ENCODE peak calls at places on chromosomes 5 and 9, in eight cellular contexts. One of them, this sample, is unnamed.

GRCh38 chr9:18260527-18260926 is 213.4 kb upstream of the ADAMTSL1 start:
- DNase-seq in adipocyte: no peak
- DNase-seq in glutamatergic neuron: no peak
- DNase-seq in kidney tubule cell: peak
- DNase-seq in activated effector memory CD4-positive, alpha-beta T cell treated with anti-CD3 and anti-CD28 coated beads, Interleukin-2, amount 50 U/mL, for 16 hours: no peak
- DNase-seq in cardiac fibroblast: peak
- DNase-seq in ACHN: no peak
- DNase-seq in AG09319: no peak
- DNase-seq in this sample: no peak

GRCh38 chr5:171405615-171406014 is 13.8 kb upstream of the FGF18 start:
- DNase-seq in adipocyte: peak
- DNase-seq in glutamatergic neuron: no peak
- DNase-seq in kidney tubule cell: no peak
- DNase-seq in activated effector memory CD4-positive, alpha-beta T cell treated with anti-CD3 and anti-CD28 coated beads, Interleukin-2, amount 50 U/mL, for 16 hours: no peak
- DNase-seq in cardiac fibroblast: peak
- DNase-seq in ACHN: peak
- DNase-seq in AG09319: no peak
- DNase-seq in this sample: no peak

GRCh38 chr5:133331866-133332731 is 280.2 kb downstream of the FSTL4 start:
- DNase-seq in adipocyte: no peak
- DNase-seq in glutamatergic neuron: no peak
- DNase-seq in kidney tubule cell: no peak
- DNase-seq in activated effector memory CD4-positive, alpha-beta T cell treated with anti-CD3 and anti-CD28 coated beads, Interleukin-2, amount 50 U/mL, for 16 hours: peak
- DNase-seq in cardiac fibroblast: no peak
- DNase-seq in ACHN: no peak
- DNase-seq in AG09319: no peak
- DNase-seq in this sample: no peak

GRCh38 chr5:68408345-68408871 is 192.9 kb downstream of the PIK3R1 start:
- DNase-seq in adipocyte: no peak
- DNase-seq in glutamatergic neuron: no peak
- DNase-seq in kidney tubule cell: no peak
- DNase-seq in activated effector memory CD4-positive, alpha-beta T cell treated with anti-CD3 and anti-CD28 coated beads, Interleukin-2, amount 50 U/mL, for 16 hours: no peak
- DNase-seq in cardiac fibroblast: no peak
- DNase-seq in ACHN: no peak
- DNase-seq in AG09319: no peak
- DNase-seq in this sample: no peak

GRCh38 chr5:91382530-91383026 is 539 bp downstream of the ARRDC3 start:
- DNase-seq in adipocyte: peak
- DNase-seq in glutamatergic neuron: no peak
- DNase-seq in kidney tubule cell: peak
- DNase-seq in activated effector memory CD4-positive, alpha-beta T cell treated with anti-CD3 and anti-CD28 coated beads, Interleukin-2, amount 50 U/mL, for 16 hours: peak
- DNase-seq in cardiac fibroblast: no peak
- DNase-seq in ACHN: no peak
- DNase-seq in AG09319: no peak
- DNase-seq in this sample: no peak

GRCh38 chr9:110626109-110626829 is 42.3 kb upstream of the MUSK start:
- DNase-seq in adipocyte: peak
- DNase-seq in glutamatergic neuron: no peak
- DNase-seq in kidney tubule cell: peak
- DNase-seq in activated effector memory CD4-positive, alpha-beta T cell treated with anti-CD3 and anti-CD28 coated beads, Interleukin-2, amount 50 U/mL, for 16 hours: no peak
- DNase-seq in cardiac fibroblast: peak
- DNase-seq in ACHN: no peak
- DNase-seq in AG09319: peak
- DNase-seq in this sample: peak

GRCh38 chr9:71793386-71794105 is 25.2 kb upstream of the CEMIP2 start:
- DNase-seq in adipocyte: peak
- DNase-seq in glutamatergic neuron: no peak
- DNase-seq in kidney tubule cell: peak
- DNase-seq in activated effector memory CD4-positive, alpha-beta T cell treated with anti-CD3 and anti-CD28 coated beads, Interleukin-2, amount 50 U/mL, for 16 hours: no peak
- DNase-seq in cardiac fibroblast: peak
- DNase-seq in ACHN: peak
- DNase-seq in AG09319: no peak
- DNase-seq in this sample: no peak

GRCh38 chr9:133137451-133138231 is 16.6 kb upstream of the RALGDS start:
- DNase-seq in adipocyte: no peak
- DNase-seq in glutamatergic neuron: peak
- DNase-seq in kidney tubule cell: no peak
- DNase-seq in activated effector memory CD4-positive, alpha-beta T cell treated with anti-CD3 and anti-CD28 coated beads, Interleukin-2, amount 50 U/mL, for 16 hours: peak
- DNase-seq in cardiac fibroblast: no peak
- DNase-seq in ACHN: no peak
- DNase-seq in AG09319: no peak
- DNase-seq in this sample: no peak

GRCh38 chr5:143559586-143559985 is 156.1 kb upstream of the NR3C1 start:
- DNase-seq in adipocyte: no peak
- DNase-seq in glutamatergic neuron: no peak
- DNase-seq in kidney tubule cell: no peak
- DNase-seq in activated effector memory CD4-positive, alpha-beta T cell treated with anti-CD3 and anti-CD28 coated beads, Interleukin-2, amount 50 U/mL, for 16 hours: no peak
- DNase-seq in cardiac fibroblast: no peak
- DNase-seq in ACHN: no peak
- DNase-seq in AG09319: no peak
- DNase-seq in this sample: no peak

GRCh38 chr5:59367791-59368394 is 525.6 kb downstream of the PDE4D start:
- DNase-seq in adipocyte: peak
- DNase-seq in glutamatergic neuron: peak
- DNase-seq in kidney tubule cell: peak
- DNase-seq in activated effector memory CD4-positive, alpha-beta T cell treated with anti-CD3 and anti-CD28 coated beads, Interleukin-2, amount 50 U/mL, for 16 hours: peak
- DNase-seq in cardiac fibroblast: peak
- DNase-seq in ACHN: peak
- DNase-seq in AG09319: peak
- DNase-seq in this sample: peak

GRCh38 chr5:82165740-82166530 is 112.2 kb downstream of the RPS23 start:
- DNase-seq in adipocyte: peak
- DNase-seq in glutamatergic neuron: peak
- DNase-seq in kidney tubule cell: peak
- DNase-seq in activated effector memory CD4-positive, alpha-beta T cell treated with anti-CD3 and anti-CD28 coated beads, Interleukin-2, amount 50 U/mL, for 16 hours: no peak
- DNase-seq in cardiac fibroblast: peak
- DNase-seq in ACHN: peak
- DNase-seq in AG09319: peak
- DNase-seq in this sample: peak

GRCh38 chr9:103660830-103661229 is 433.3 kb upstream of the SMC2 start:
- DNase-seq in adipocyte: no peak
- DNase-seq in glutamatergic neuron: no peak
- DNase-seq in kidney tubule cell: no peak
- DNase-seq in activated effector memory CD4-positive, alpha-beta T cell treated with anti-CD3 and anti-CD28 coated beads, Interleukin-2, amount 50 U/mL, for 16 hours: no peak
- DNase-seq in cardiac fibroblast: no peak
- DNase-seq in ACHN: no peak
- DNase-seq in AG09319: no peak
- DNase-seq in this sample: no peak

GRCh38 chr5:90408571-90409317 is 812 bp downstream of the CETN3 start:
- DNase-seq in adipocyte: no peak
- DNase-seq in glutamatergic neuron: no peak
- DNase-seq in kidney tubule cell: peak
- DNase-seq in activated effector memory CD4-positive, alpha-beta T cell treated with anti-CD3 and anti-CD28 coated beads, Interleukin-2, amount 50 U/mL, for 16 hours: no peak
- DNase-seq in cardiac fibroblast: peak
- DNase-seq in ACHN: peak
- DNase-seq in AG09319: no peak
- DNase-seq in this sample: no peak

GRCh38 chr5:43304520-43304919 is 8.7 kb downstream of the HMGCS1 start:
- DNase-seq in adipocyte: peak
- DNase-seq in glutamatergic neuron: no peak
- DNase-seq in kidney tubule cell: no peak
- DNase-seq in activated effector memory CD4-positive, alpha-beta T cell treated with anti-CD3 and anti-CD28 coated beads, Interleukin-2, amount 50 U/mL, for 16 hours: no peak
- DNase-seq in cardiac fibroblast: peak
- DNase-seq in ACHN: no peak
- DNase-seq in AG09319: no peak
- DNase-seq in this sample: no peak

This sample was measured in smooth muscle cell of the brain vasculature.